ENCODE peak calls at places on chromosome 9, in five cellular contexts. C is H1, X is transverse colon, L is fibroblast of villous mesenchyme, D is AG04450. H is an unnamed sample.

GRCh38 chr9:27688954-27689353 is 115.7 kb upstream of the C9orf72 start:
- DNase-seq in C (no peak), X (no peak), L (no peak), D (no peak), H (no peak)

GRCh38 chr9:10331157-10331556 is 281.6 kb downstream of the PTPRD start:
- DNase-seq in C (no peak), X (no peak), L (no peak), D (no peak), H (no peak)

GRCh38 chr9:115164511-115164974 is 46.6 kb upstream of the TNC start:
- DNase-seq in C (no peak), X (no peak), L (no peak), D (no peak), H (peak; percentile 42)

GRCh38 chr9:15220658-15221310 is 86.2 kb downstream of the TTC39B start:
- DNase-seq in C (no peak), X (no peak), L (peak; percentile 54), D (no peak), H (peak; percentile 73)

GRCh38 chr9:37621299-37621934 is 29.0 kb upstream of the TOMM5 start:
- DNase-seq in C (no peak), X (no peak), L (no peak), D (no peak), H (no peak)

GRCh38 chr9:110650261-110650660 is 18.3 kb upstream of the MUSK start:
- DNase-seq in C (no peak), X (no peak), L (peak; percentile 62), D (peak; percentile 76), H (peak; percentile 94)

GRCh38 chr9:128114326-128115186 is 13.0 kb downstream of the PTGES2 start:
- DNase-seq in C (no peak), X (peak; percentile 35), L (no peak), D (no peak), H (no peak)

GRCh38 chr9:123637940-123638634 is 282.1 kb downstream of the CRB2 start:
- DNase-seq in C (no peak), X (peak; percentile 20), L (peak; percentile 28), D (no peak), H (no peak)

GRCh38 chr9:4308482-4308881 is 8.6 kb upstream of the GLIS3 start:
- DNase-seq in C (no peak), X (no peak), L (no peak), D (no peak), H (no peak)

GRCh38 chr9:127599550-127599891 is 12.6 kb upstream of the STXBP1 start:
- DNase-seq in C (no peak), X (no peak), L (no peak), D (no peak), H (no peak)

GRCh38 chr9:842918-843468 is 1.5 kb downstream of the DMRT1 start:
- DNase-seq in C (no peak), X (no peak), L (no peak), D (no peak), H (no peak)

GRCh38 chr9:93097496-93098205 is 1.6 kb downstream of the CARD19 start:
- DNase-seq in C (no peak), X (peak; percentile 42), L (peak; percentile 33), D (no peak), H (peak; percentile 45)

GRCh38 chr9:37429441-37430285 is 7.2 kb downstream of the GRHPR start:
- DNase-seq in C (no peak), X (no peak), L (no peak), D (no peak), H (no peak)

GRCh38 chr9:27362447-27363210 is 65.7 kb upstream of the EQTN start:
- DNase-seq in C (no peak), X (no peak), L (no peak), D (no peak), H (no peak)

GRCh38 chr9:23590601-23591000 is 235.4 kb downstream of the ELAVL2 start:
- DNase-seq in C (no peak), X (no peak), L (peak; percentile 1), D (no peak), H (no peak)

GRCh38 chr9:106478312-106479099 is 384.5 kb upstream of the ZNF462 start:
- DNase-seq in C (no peak), X (no peak), L (no peak), D (no peak), H (no peak)

GRCh38 chr9:113962391-113962790 is 86.3 kb downstream of the ZNF618 start:
- DNase-seq in C (no peak), X (no peak), L (no peak), D (no peak), H (no peak)

GRCh38 chr9:133701981-133702797 is 36.0 kb downstream of the SARDH start:
- DNase-seq in C (no peak), X (peak; percentile 32), L (peak; percentile 32), D (no peak), H (no peak)

GRCh38 chr9:117403848-117404247 is 11.0 kb downstream of the ASTN2 start:
- DNase-seq in C (no peak), X (no peak), L (no peak), D (no peak), H (no peak)

GRCh38 chr9:127802576-127803443 is at the start of gene FPGS:
- DNase-seq in C (peak; percentile 65), X (peak; percentile 88), L (peak; percentile 91), D (no peak), H (peak; percentile 86)

GRCh38 chr9:130478152-130478551 is 33.4 kb downstream of the ASS1 start:
- DNase-seq in C (no peak), X (no peak), L (no peak), D (no peak), H (no peak)

GRCh38 chr9:130482463-130482862 is 37.7 kb downstream of the ASS1 start:
- DNase-seq in C (no peak), X (no peak), L (no peak), D (no peak), H (no peak)

GRCh38 chr9:130478731-130479575 is 34.2 kb downstream of the ASS1 start:
- DNase-seq in C (no peak), X (no peak), L (no peak), D (no peak), H (no peak)

GRCh38 chr9:130479587-130479986 is 34.8 kb downstream of the ASS1 start:
- DNase-seq in C (no peak), X (no peak), L (no peak), D (no peak), H (no peak)

DNA sequence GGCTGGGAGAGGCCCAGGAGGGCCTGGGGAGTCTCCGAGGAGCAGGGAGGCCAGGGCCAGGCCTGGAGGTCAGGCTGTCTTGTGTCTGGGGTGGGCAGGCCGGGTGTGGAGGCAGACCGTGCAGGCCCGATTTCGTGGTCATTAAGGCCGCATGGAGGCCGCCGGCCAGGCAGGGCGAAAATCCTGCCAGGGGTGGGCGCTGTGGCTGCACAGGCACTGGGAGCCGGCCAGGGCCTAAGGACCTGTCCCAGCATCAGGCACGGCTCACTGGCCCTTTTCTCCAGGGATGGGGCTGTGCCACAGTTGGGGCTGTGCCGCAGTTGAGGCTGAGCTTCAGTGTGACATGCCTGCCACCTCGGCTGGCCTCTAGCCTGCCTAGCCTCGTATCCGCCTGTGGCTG is 35.9 kb downstream of the ASS1 start:
- DNase-seq in C (peak; percentile 19), X (no peak), L (no peak), D (no peak), H (no peak)
- TF ChIP-seq CTCF in C (no peak), X (no peak), L (peak; percentile 6), D (peak; percentile 11), H (no peak)

GRCh38 chr9:21689851-21690250 is 112.6 kb upstream of the MTAP start:
- DNase-seq in C (no peak), X (no peak), L (no peak), D (no peak), H (peak; percentile 72)

GRCh38 chr9:21687351-21687750 is 115.1 kb upstream of the MTAP start:
- DNase-seq in C (no peak), X (no peak), L (no peak), D (no peak), H (no peak)

GRCh38 chr9:21686738-21687137 is 115.7 kb upstream of the MTAP start:
- DNase-seq in C (no peak), X (no peak), L (no peak), D (no peak), H (no peak)

GRCh38 chr9:21690561-21690960 is 111.9 kb upstream of the MTAP start:
- DNase-seq in C (no peak), X (no peak), L (no peak), D (no peak), H (peak; percentile 50)

DNA sequence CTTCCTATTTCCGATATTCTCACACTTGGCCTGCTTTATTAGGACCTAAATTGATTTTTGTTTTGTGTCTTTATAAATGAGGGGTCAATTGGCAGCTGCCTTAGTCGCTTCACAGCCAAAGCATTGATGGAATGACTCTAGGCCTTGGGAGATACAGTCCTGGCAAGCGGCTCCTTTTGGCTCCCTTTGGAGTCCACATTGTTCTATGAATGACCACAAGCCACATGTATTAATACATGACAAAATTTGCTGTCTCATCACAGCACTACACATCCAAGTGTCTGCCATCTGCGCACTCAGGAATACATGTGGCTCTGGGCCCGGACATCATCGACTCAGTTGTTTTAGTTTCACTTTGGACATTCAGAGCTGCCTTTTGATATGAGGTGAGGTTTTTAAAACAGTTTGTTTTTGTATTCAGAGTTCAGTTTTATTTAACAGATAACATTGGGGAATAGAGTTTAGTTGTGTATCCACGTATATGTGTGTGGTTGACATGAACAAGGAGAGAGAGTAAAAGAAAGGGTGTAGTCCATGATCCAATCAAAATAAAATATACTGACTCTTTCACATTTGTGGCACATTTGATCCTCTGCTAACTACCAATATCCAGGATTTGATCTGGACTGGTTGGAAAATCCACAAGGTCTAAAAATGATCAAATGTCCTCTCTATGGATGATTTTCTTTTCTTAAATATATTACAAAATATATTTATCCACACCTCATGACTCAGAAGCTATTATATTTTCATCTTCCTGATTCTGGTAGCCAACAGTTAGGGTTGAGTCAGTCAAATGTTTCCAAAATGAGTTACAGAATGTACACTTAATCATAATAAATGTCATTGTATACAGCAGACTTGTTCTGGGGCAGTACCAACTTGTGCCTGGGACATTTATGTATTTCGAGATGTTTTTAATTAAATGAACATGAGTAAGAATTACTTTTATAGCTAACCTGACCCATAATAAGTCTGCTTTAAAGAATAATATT is 114.0 kb upstream of the MTAP start:
- DNase-seq in C (no peak), X (no peak), L (peak; percentile 72), D (no peak), H (peak; percentile 90)
- H3K4me3 ChIP-seq in C (no peak overlapping the region), X (peak overlapping the region; percentile 7), L (no peak overlapping the region), D (peak overlapping the region; percentile 45), H (peak overlapping the region; percentile 51)

GRCh38 chr9:29850664-29851063 is 2277.4 kb upstream of the C9orf72 start:
- DNase-seq in C (no peak), X (no peak), L (no peak), D (no peak), H (no peak)
- TF ChIP-seq CTCF in C (no peak), X (no peak), L (peak; percentile 5), D (no peak), H (no peak)

GRCh38 chr9:120965344-120966004 is 38.9 kb upstream of the TRAF1 start:
- DNase-seq in C (no peak), X (no peak), L (no peak), D (no peak), H (no peak)
- H3K4me3 ChIP-seq in C (no peak overlapping the region), X (no peak overlapping the region), L (no peak overlapping the region), D (no peak overlapping the region), H (no peak overlapping the region)

DNA sequence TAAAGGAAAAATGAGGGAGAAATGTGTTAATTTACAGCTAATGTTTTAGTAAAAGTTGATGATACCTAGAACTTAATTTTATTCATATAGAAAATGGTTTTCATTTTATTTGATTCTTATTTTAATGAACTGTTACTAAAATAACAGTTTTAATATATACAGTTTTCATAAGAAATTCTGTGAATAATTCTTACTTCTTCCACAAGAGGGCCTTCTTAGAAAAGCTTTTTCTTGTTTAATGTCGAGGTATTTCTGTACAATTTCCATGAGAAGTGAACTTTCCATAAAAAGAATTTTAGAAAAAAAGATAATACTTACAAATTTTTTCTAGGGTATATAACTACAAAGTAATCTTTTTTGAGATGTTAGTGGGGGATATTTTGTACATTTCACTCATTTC is 73.9 kb downstream of the KLF9 start:
- DNase-seq in C (no peak), X (no peak), L (peak; percentile 62), D (no peak), H (peak; percentile 44)
- TF ChIP-seq CTCF in C (no peak), X (peak; percentile 58), L (peak; percentile 42), D (peak; percentile 53), H (peak; percentile 20)

H was measured in foreskin fibroblast.